ENCODE peak calls at places on chromosomes 13 and 19, in five cellular contexts. I, Q, Z, K and H are unnamed samples.

GRCh38 chr19:8257052-8257443 is 47.9 kb downstream of the CERS4 start:
- DNase-seq in Z (no peak), K (peak; percentile 65), Q (peak; percentile 95), I (no peak), H (no peak)

GRCh38 chr13:114102521-114103288 is 29.7 kb downstream of the RASA3 start:
- DNase-seq in Z (no peak), I (no peak), Q (no peak), K (no peak), H (no peak)

GRCh38 chr19:934197-934840 is 8.5 kb downstream of the ARID3A start:
- DNase-seq in Z (no peak), K (no peak), I (no peak), Q (no peak), H (no peak)

GRCh38 chr19:37127999-37128820 is 44.3 kb downstream of the ZNF585A start:
- DNase-seq in Z (no peak), I (no peak), K (no peak), Q (no peak), H (no peak)

GRCh38 chr19:39474139-39474620 is 6.5 kb upstream of the TIMM50 start:
- DNase-seq in Q (peak; percentile 74), Z (peak; percentile 30), I (peak; percentile 89), K (peak; percentile 96), H (peak; percentile 22)

GRCh38 chr19:55591555-55591954 is 7.8 kb downstream of the FIZ1 start:
- DNase-seq in Q (no peak), K (peak; percentile 47), Z (no peak), I (no peak), H (no peak)

GRCh38 chr19:39409207-39409885 is 2.7 kb downstream of the ZFP36 start:
- DNase-seq in Z (peak; percentile 61), Q (peak; percentile 66), K (peak; percentile 94), I (peak; percentile 85), H (peak; percentile 61)

GRCh38 chr19:47110521-47111080 is 3.0 kb downstream of the ZC3H4 start:
- DNase-seq in Q (peak; percentile 15), I (no peak), Z (no peak), K (no peak), H (no peak)

GRCh38 chr19:16367269-16367683 is 42.6 kb downstream of the KLF2 start:
- DNase-seq in I (no peak), Z (no peak), Q (no peak), K (no peak), H (no peak)

GRCh38 chr13:99590519-99591011 is 89.3 kb downstream of the TM9SF2 start:
- DNase-seq in K (no peak), I (no peak), Q (no peak), Z (no peak), H (peak; percentile 50)

GRCh38 chr13:53784331-53784730 is 755.7 kb downstream of the OLFM4 start:
- DNase-seq in I (no peak), Q (no peak), K (no peak), Z (no peak), H (no peak)

GRCh38 chr19:46386996-46387712 is 26.2 kb downstream of the CCDC8 start:
- DNase-seq in I (no peak), Q (no peak), K (no peak), Z (no peak), H (no peak)

GRCh38 chr13:48184260-48184659 is 48.7 kb upstream of the ITM2B start:
- DNase-seq in Q (no peak), Z (no peak), K (no peak), I (no peak), H (no peak)

GRCh38 chr19:12994701-12995595 is at the start of gene NFIX:
- DNase-seq in K (no peak), Q (peak; percentile 83), Z (peak; percentile 24), I (no peak), H (peak; percentile 39)

GRCh38 chr19:33622505-33622808 is 704 bp downstream of the CHST8 start:
- DNase-seq in Q (no peak), K (no peak), Z (no peak), I (no peak), H (no peak)

GRCh38 chr13:97631158-97631557 is 197.2 kb downstream of the RAP2A start:
- DNase-seq in Q (no peak), Z (no peak), K (peak; percentile 59), I (no peak), H (no peak)

GRCh38 chr19:49662011-49662410 is 3.6 kb downstream of the IRF3 start:
- DNase-seq in Q (no peak), Z (no peak), I (no peak), K (no peak), H (no peak)

GRCh38 chr13:42696191-42696590 is 85.2 kb upstream of the FAM216B start:
- DNase-seq in I (no peak), Z (no peak), K (no peak), Q (no peak), H (peak; percentile 80)

GRCh38 chr19:7360393-7360984 is 11.8 kb downstream of the ARHGEF18 start:
- DNase-seq in K (no peak), Q (no peak), Z (no peak), I (no peak), H (peak; percentile 16)

GRCh38 chr19:19562665-19563347 is 24.7 kb downstream of the CILP2 start:
- DNase-seq in K (peak; percentile 53), I (no peak), Q (peak; percentile 38), Z (no peak), H (no peak)

GRCh38 chr13:67258482-67258881 is 28.3 kb upstream of the PCDH9 start:
- DNase-seq in Q (no peak), K (peak; percentile 50), I (no peak), Z (no peak), H (no peak)

GRCh38 chr19:11293468-11294389 is 2.2 kb upstream of the TSPAN16 start:
- DNase-seq in I (peak; percentile 79), Z (peak; percentile 78), K (peak; percentile 100), Q (peak; percentile 95), H (peak; percentile 87)

GRCh38 chr19:53294786-53295441 is 27.4 kb upstream of the VN1R4 start:
- DNase-seq in Q (no peak), K (no peak), Z (no peak), I (no peak), H (no peak)

GRCh38 chr19:4686700-4687099 is 16.6 kb upstream of the MYDGF start:
- DNase-seq in K (no peak), Q (no peak), Z (no peak), I (no peak), H (no peak)

GRCh38 chr19:55369651-55370304 is 485 bp downstream of the IL11 start:
- DNase-seq in K (peak; percentile 87), I (peak; percentile 98), Z (no peak), Q (peak; percentile 91), H (peak; percentile 76)

GRCh38 chr13:76993021-76993420 is 1.1 kb downstream of the CLN5 start:
- DNase-seq in K (no peak), Q (no peak), I (no peak), Z (no peak), H (peak; percentile 28)

GRCh38 chr13:40333238-40333637 is 333.2 kb downstream of the FOXO1 start:
- DNase-seq in Q (no peak), Z (no peak), I (no peak), K (no peak), H (no peak)

GRCh38 chr19:1324792-1325567 is 39.3 kb downstream of the EFNA2 start:
- DNase-seq in Q (peak; percentile 88), Z (peak; percentile 82), K (no peak), I (peak; percentile 58), H (peak; percentile 61)

GRCh38 chr13:99978781-99979452 is 2.7 kb upstream of the ZIC2 start:
- DNase-seq in Q (no peak), K (peak; percentile 84), I (no peak), Z (no peak), H (no peak)

GRCh38 chr13:31978021-31978420 is 53.6 kb upstream of the FRY start:
- DNase-seq in Z (no peak), I (no peak), K (no peak), Q (no peak), H (no peak)
- TF ChIP-seq MAFK in Z (no peak), I (no peak), K (no peak), Q (no peak), H (no peak)

DNA sequence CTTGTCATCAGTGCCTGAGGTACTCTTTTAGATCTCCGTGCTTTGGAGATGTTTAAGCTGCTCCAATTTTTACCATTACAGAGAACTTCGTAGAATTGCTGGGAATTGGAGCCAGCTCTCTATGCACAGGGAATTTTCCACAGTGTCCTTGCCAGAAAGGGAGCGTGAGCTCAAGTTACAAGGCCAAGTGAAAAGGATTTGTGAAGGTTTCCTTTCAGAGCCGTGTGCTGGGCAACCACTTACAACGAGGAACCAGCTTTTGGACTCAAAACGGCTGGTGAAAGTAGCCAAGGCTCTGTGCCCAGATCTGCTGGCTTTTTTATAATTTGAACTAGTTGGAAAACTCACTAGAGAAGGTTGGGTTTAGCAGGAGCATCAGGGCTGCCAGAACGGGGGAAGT is 82.5 kb downstream of the NUFIP1 start:
- DNase-seq in Z (no peak), I (no peak), K (no peak), Q (no peak), H (peak; percentile 71)
- H3K4me1 ChIP-seq in Z (no peaks in the 10 kb centered on the region), I (peaks cover 18% of the 10 kb centered on the region), K (no peaks in the 10 kb centered on the region), Q (no peaks in the 10 kb centered on the region), H (peaks cover 27% of the 10 kb centered on the region)

DNA sequence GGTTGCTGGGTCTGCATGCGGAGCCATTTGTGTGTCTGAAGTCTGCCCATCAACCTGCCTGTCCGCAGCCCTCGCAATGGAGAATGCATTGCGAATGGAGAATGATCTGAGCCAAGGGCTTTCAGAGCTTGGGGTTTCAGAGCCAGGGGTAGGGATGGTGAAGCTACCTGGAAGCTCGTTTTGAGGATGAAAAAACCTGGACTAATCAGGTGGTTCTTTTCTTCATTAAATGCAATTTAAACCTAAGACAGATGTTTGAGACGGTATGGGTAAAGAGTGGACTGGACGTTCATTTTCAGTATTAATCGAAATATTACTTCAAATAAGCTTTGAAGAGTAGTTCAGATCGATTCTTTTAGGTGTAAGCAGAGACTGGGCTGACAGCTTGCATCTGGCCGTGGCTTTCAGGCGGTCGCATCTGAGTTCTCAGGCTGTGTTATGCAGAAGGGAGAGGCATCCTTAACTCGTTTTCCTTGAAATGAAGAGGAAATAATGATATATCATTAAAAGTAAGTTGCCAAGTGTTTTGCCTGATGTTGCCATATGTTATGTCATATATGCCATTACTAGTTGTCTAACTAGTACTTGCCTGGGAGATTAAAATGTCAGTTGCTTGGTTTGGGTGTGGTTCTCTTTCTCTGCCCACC is 801 bp downstream of the MCF2L start:
- DNase-seq in I (no peak), Q (no peak), Z (no peak), K (no peak), H (no peak)
- TF ChIP-seq MAFK in I (no peak), Q (no peak), Z (no peak), K (no peak), H (no peak)

GRCh38 chr19:35318679-35319448 is 10.1 kb upstream of the CD22 start:
- DNase-seq in Z (peak; percentile 85), K (no peak), Q (peak; percentile 50), I (peak; percentile 84), H (peak; percentile 71)

GRCh38 chr19:35317464-35318043 is 11.4 kb upstream of the CD22 start:
- DNase-seq in Q (no peak), K (no peak), I (no peak), Z (peak; percentile 39), H (no peak)

GRCh38 chr19:35316560-35316959 is 12.4 kb upstream of the CD22 start:
- DNase-seq in I (no peak), Q (no peak), Z (peak; percentile 94), K (no peak), H (no peak)

GRCh38 chr19:35322014-35322413 is 7.0 kb upstream of the CD22 start:
- DNase-seq in K (no peak), Q (no peak), Z (no peak), I (no peak), H (no peak)

DNA sequence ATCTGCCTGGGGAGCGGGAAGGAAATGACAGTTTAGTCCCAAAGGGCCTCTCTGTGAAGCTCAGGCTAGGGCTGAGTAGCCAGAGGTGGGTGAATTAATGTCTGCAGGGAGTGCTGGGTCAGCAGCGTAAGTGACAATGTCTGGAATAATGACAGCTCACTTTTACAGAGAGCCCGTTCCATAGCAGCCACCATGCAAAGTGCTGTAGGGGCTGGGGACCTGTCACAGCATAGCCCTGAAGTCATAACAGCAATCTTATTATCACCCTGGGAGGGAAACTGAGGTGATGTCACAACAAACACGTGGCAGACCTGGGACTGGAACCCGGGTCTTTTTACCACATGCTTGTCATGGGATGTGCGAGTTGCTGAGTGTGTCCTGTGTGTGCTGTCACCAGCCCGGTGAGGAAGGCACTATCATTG is 8.7 kb upstream of the CD22 start:
- DNase-seq in I (no peak), K (no peak), Q (no peak), Z (no peak), H (no peak)
- H3K4me1 ChIP-seq in I (peaks cover 16% of the 10 kb centered on the region), K (no peaks in the 10 kb centered on the region), Q (peaks cover 37% of the 10 kb centered on the region), Z (peaks cover 49% of the 10 kb centered on the region), H (peaks cover 5% of the 10 kb centered on the region)